ENCODE peak calls at places on chromosome 18, in five cellular contexts. One of them, this sample, is unnamed.

GRCh38 chr18:21345851-21346250 is 103.8 kb downstream of the GREB1L start:
- DNase-seq in heart left ventricle: no peak
- DNase-seq in endothelial cell of umbilical vein: no peak
- DNase-seq in right lobe of liver: no peak
- DNase-seq in GM12892: no peak
- DNase-seq in this sample: no peak

GRCh38 chr18:22330508-22330907 is 87.2 kb downstream of the CTAGE1 start:
- DNase-seq in heart left ventricle: no peak
- DNase-seq in endothelial cell of umbilical vein: no peak
- DNase-seq in right lobe of liver: no peak
- DNase-seq in GM12892: no peak
- DNase-seq in this sample: no peak

GRCh38 chr18:48428494-48429177 is 19.5 kb upstream of the ZBTB7C start:
- DNase-seq in heart left ventricle: peak; percentile 45
- DNase-seq in endothelial cell of umbilical vein: no peak
- DNase-seq in right lobe of liver: no peak
- DNase-seq in GM12892: no peak
- DNase-seq in this sample: no peak

GRCh38 chr18:48022531-48023330 is 92.3 kb upstream of the SMAD2 start:
- DNase-seq in heart left ventricle: no peak
- DNase-seq in endothelial cell of umbilical vein: peak; percentile 64
- DNase-seq in right lobe of liver: no peak
- DNase-seq in GM12892: peak; percentile 31
- DNase-seq in this sample: peak; percentile 39

GRCh38 chr18:9000736-9001135 is 101.8 kb upstream of the NDUFV2 start:
- DNase-seq in heart left ventricle: no peak
- DNase-seq in endothelial cell of umbilical vein: no peak
- DNase-seq in right lobe of liver: no peak
- DNase-seq in GM12892: no peak
- DNase-seq in this sample: no peak

GRCh38 chr18:1573732-1574131 is 669.1 kb downstream of the ADCYAP1 start:
- DNase-seq in heart left ventricle: no peak
- DNase-seq in endothelial cell of umbilical vein: peak; percentile 19
- DNase-seq in right lobe of liver: no peak
- DNase-seq in GM12892: no peak
- DNase-seq in this sample: no peak

GRCh38 chr18:32438173-32438572 is 32.5 kb downstream of the GAREM1 start:
- DNase-seq in heart left ventricle: peak; percentile 88
- DNase-seq in endothelial cell of umbilical vein: no peak
- DNase-seq in right lobe of liver: peak; percentile 27
- DNase-seq in GM12892: no peak
- DNase-seq in this sample: no peak

GRCh38 chr18:31451625-31452024 is 4.1 kb downstream of the DSG3 start:
- DNase-seq in heart left ventricle: no peak
- DNase-seq in endothelial cell of umbilical vein: no peak
- DNase-seq in right lobe of liver: no peak
- DNase-seq in GM12892: no peak
- DNase-seq in this sample: no peak

GRCh38 chr18:62183578-62184195 is 3.2 kb downstream of the PIGN start:
- DNase-seq in heart left ventricle: no peak
- DNase-seq in endothelial cell of umbilical vein: peak; percentile 79
- DNase-seq in right lobe of liver: no peak
- DNase-seq in GM12892: no peak
- DNase-seq in this sample: no peak

GRCh38 chr18:55233850-55234249 is 274.6 kb upstream of the CCDC68 start:
- DNase-seq in heart left ventricle: no peak
- DNase-seq in endothelial cell of umbilical vein: peak; percentile 61
- DNase-seq in right lobe of liver: no peak
- DNase-seq in GM12892: no peak
- DNase-seq in this sample: no peak

GRCh38 chr18:47830772-47831171 is 99.7 kb downstream of the SMAD2 start:
- DNase-seq in heart left ventricle: no peak
- DNase-seq in endothelial cell of umbilical vein: no peak
- DNase-seq in right lobe of liver: no peak
- DNase-seq in GM12892: no peak
- DNase-seq in this sample: no peak

GRCh38 chr18:70377317-70377799 is 88.5 kb downstream of the SOCS6 start:
- DNase-seq in heart left ventricle: no peak
- DNase-seq in endothelial cell of umbilical vein: no peak
- DNase-seq in right lobe of liver: peak; percentile 42
- DNase-seq in GM12892: no peak
- DNase-seq in this sample: no peak

GRCh38 chr18:62767321-62767720 is 52.0 kb downstream of the PHLPP1 start:
- DNase-seq in heart left ventricle: no peak
- DNase-seq in endothelial cell of umbilical vein: no peak
- DNase-seq in right lobe of liver: no peak
- DNase-seq in GM12892: no peak
- DNase-seq in this sample: no peak

GRCh38 chr18:63867368-63867767 is 20.1 kb upstream of the SERPINB2 start:
- DNase-seq in heart left ventricle: no peak
- DNase-seq in endothelial cell of umbilical vein: no peak
- DNase-seq in right lobe of liver: no peak
- DNase-seq in GM12892: no peak
- DNase-seq in this sample: no peak

GRCh38 chr18:9055185-9055584 is 47.3 kb upstream of the NDUFV2 start:
- DNase-seq in heart left ventricle: no peak
- DNase-seq in endothelial cell of umbilical vein: peak; percentile 81
- DNase-seq in right lobe of liver: no peak
- DNase-seq in GM12892: no peak
- DNase-seq in this sample: no peak

GRCh38 chr18:58538604-58539386 is 90.1 kb downstream of the ALPK2 start:
- DNase-seq in heart left ventricle: no peak
- DNase-seq in endothelial cell of umbilical vein: no peak
- DNase-seq in right lobe of liver: peak; percentile 38
- DNase-seq in GM12892: no peak
- DNase-seq in this sample: no peak

GRCh38 chr18:58525517-58525916 is 103.4 kb downstream of the ALPK2 start:
- DNase-seq in heart left ventricle: no peak
- DNase-seq in endothelial cell of umbilical vein: no peak
- DNase-seq in right lobe of liver: no peak
- DNase-seq in GM12892: no peak
- DNase-seq in this sample: no peak

GRCh38 chr18:59593291-59593717 is 103.9 kb downstream of the CCBE1 start:
- DNase-seq in heart left ventricle: no peak
- DNase-seq in endothelial cell of umbilical vein: no peak
- DNase-seq in right lobe of liver: no peak
- DNase-seq in GM12892: no peak
- DNase-seq in this sample: no peak

GRCh38 chr18:55856191-55856590 is 268.2 kb upstream of the TCF4 start:
- DNase-seq in heart left ventricle: no peak
- DNase-seq in endothelial cell of umbilical vein: peak; percentile 64
- DNase-seq in right lobe of liver: no peak
- DNase-seq in GM12892: no peak
- DNase-seq in this sample: no peak

GRCh38 chr18:54130177-54130576 is 94.3 kb downstream of the MBD2 start:
- DNase-seq in heart left ventricle: no peak
- DNase-seq in endothelial cell of umbilical vein: no peak
- DNase-seq in right lobe of liver: no peak
- DNase-seq in GM12892: no peak
- DNase-seq in this sample: no peak

GRCh38 chr18:30566877-30567276 is 475.7 kb downstream of the DSC3 start:
- DNase-seq in heart left ventricle: no peak
- DNase-seq in endothelial cell of umbilical vein: no peak
- DNase-seq in right lobe of liver: no peak
- DNase-seq in GM12892: no peak
- DNase-seq in this sample: no peak

GRCh38 chr18:11951390-11951851 is 29.9 kb upstream of the IMPA2 start:
- DNase-seq in heart left ventricle: no peak
- DNase-seq in endothelial cell of umbilical vein: no peak
- DNase-seq in right lobe of liver: no peak
- DNase-seq in GM12892: no peak
- DNase-seq in this sample: no peak

GRCh38 chr18:11953113-11953512 is 28.2 kb upstream of the IMPA2 start:
- DNase-seq in heart left ventricle: no peak
- DNase-seq in endothelial cell of umbilical vein: no peak
- DNase-seq in right lobe of liver: no peak
- DNase-seq in GM12892: no peak
- DNase-seq in this sample: no peak

GRCh38 chr18:11948852-11949523 is 32.3 kb upstream of the IMPA2 start:
- DNase-seq in heart left ventricle: no peak
- DNase-seq in endothelial cell of umbilical vein: no peak
- DNase-seq in right lobe of liver: no peak
- DNase-seq in GM12892: no peak
- DNase-seq in this sample: no peak

GRCh38 chr18:11947214-11948119 is 33.8 kb upstream of the IMPA2 start:
- DNase-seq in heart left ventricle: peak; percentile 96
- DNase-seq in endothelial cell of umbilical vein: peak; percentile 97
- DNase-seq in right lobe of liver: peak; percentile 93
- DNase-seq in GM12892: peak; percentile 36
- DNase-seq in this sample: peak; percentile 43

GRCh38 chr18:11950824-11951223 is 30.5 kb upstream of the IMPA2 start:
- DNase-seq in heart left ventricle: no peak
- DNase-seq in endothelial cell of umbilical vein: no peak
- DNase-seq in right lobe of liver: no peak
- DNase-seq in GM12892: no peak
- DNase-seq in this sample: no peak
- TF ChIP-seq POLR2A in heart left ventricle: no peak
- TF ChIP-seq POLR2A in endothelial cell of umbilical vein: no peak
- TF ChIP-seq POLR2A in right lobe of liver: no peak
- TF ChIP-seq POLR2A in GM12892: no peak
- TF ChIP-seq POLR2A in this sample: no peak

DNA sequence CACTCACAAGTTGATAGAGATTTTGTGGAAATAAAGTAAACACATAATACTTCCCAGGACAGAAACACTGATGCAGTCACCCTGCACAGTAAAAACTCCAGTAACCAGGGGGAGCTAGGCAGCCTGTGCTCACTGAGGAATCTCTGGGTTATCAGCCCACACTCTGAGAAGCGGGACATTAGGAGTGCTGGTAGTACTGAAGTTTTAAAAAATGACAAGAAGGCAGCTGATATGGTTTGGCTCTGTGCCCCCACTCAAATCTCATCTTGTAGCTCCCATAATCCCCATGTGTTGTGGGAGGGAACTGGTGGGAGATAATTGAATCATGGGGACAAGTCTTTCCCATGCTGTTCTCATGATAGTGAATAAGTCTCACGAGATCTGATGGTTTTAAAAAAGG is 31.4 kb downstream of the KCTD1 start:
- DNase-seq in heart left ventricle: no peak
- DNase-seq in endothelial cell of umbilical vein: no peak
- DNase-seq in right lobe of liver: no peak
- DNase-seq in GM12892: no peak
- DNase-seq in this sample: no peak
- TF ChIP-seq POLR2A in heart left ventricle: no peak
- TF ChIP-seq POLR2A in endothelial cell of umbilical vein: no peak
- TF ChIP-seq POLR2A in right lobe of liver: no peak
- TF ChIP-seq POLR2A in GM12892: no peak
- TF ChIP-seq POLR2A in this sample: no peak

GRCh38 chr18:35972197-35973000 is at the start of gene RMP24:
- DNase-seq in heart left ventricle: peak; percentile 95
- DNase-seq in endothelial cell of umbilical vein: peak; percentile 89
- DNase-seq in right lobe of liver: peak; percentile 94
- DNase-seq in GM12892: peak; percentile 82
- DNase-seq in this sample: peak; percentile 81
- TF ChIP-seq POLR2A in heart left ventricle: peak; percentile 72
- TF ChIP-seq POLR2A in endothelial cell of umbilical vein: peak; percentile 78
- TF ChIP-seq POLR2A in right lobe of liver: peak; percentile 76
- TF ChIP-seq POLR2A in GM12892: peak; percentile 92
- TF ChIP-seq POLR2A in this sample: peak; percentile 78

DNA sequence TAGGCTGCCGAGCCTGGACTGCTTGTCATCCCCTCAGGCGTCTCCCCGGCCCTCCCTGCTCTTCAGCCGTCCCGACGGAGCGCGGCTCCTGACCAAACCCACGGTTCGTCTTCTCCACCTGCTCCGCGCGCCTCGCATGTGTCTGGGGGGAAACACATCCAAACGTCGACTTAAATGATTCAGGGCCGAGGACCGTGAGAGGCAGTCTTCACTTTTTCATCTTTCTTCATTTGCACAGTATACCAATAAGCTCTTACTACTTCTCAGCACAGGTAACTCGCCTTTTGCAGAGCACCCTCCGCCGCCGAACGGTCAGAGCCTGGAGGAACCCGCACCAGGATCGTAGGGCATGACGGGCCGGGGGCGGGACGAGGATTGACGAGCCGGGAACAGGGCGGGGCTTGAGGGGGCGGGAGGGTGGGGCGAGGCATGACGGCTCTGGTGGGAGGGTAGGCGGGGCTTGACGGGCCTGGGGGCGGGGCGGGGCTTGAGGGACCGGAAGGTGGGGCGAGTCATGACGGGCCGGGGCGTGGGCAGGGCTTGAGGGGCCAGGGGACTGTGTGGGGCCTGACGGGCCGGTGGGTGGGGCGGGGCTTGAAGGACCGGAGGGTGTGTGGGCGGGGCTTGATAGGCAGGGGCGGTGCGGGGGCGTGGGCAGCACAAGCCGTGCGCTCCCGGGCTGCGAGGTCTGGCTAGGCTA is at the start of gene SEH1L:
- DNase-seq in heart left ventricle: peak; percentile 100
- DNase-seq in endothelial cell of umbilical vein: peak; percentile 98
- DNase-seq in right lobe of liver: peak; percentile 100
- DNase-seq in GM12892: peak; percentile 93
- DNase-seq in this sample: peak; percentile 95
- TF ChIP-seq POLR2A in heart left ventricle: no peak
- TF ChIP-seq POLR2A in endothelial cell of umbilical vein: no peak
- TF ChIP-seq POLR2A in right lobe of liver: peak; percentile 72
- TF ChIP-seq POLR2A in GM12892: no peak
- TF ChIP-seq POLR2A in this sample: no peak

GRCh38 chr18:3604260-3604625 is 154.3 kb downstream of the TGIF1 start:
- DNase-seq in heart left ventricle: no peak
- DNase-seq in endothelial cell of umbilical vein: no peak
- DNase-seq in right lobe of liver: no peak
- DNase-seq in GM12892: no peak
- DNase-seq in this sample: no peak
- TF ChIP-seq POLR2A in heart left ventricle: no peak
- TF ChIP-seq POLR2A in endothelial cell of umbilical vein: peak; percentile 32
- TF ChIP-seq POLR2A in right lobe of liver: no peak
- TF ChIP-seq POLR2A in GM12892: no peak
- TF ChIP-seq POLR2A in this sample: no peak

GRCh38 chr18:23503038-23503966 is at the start of gene RMC1:
- DNase-seq in heart left ventricle: peak; percentile 97
- DNase-seq in endothelial cell of umbilical vein: peak; percentile 92
- DNase-seq in right lobe of liver: peak; percentile 98
- DNase-seq in GM12892: peak; percentile 81
- DNase-seq in this sample: peak; percentile 83
- TF ChIP-seq POLR2A in heart left ventricle: peak; percentile 87
- TF ChIP-seq POLR2A in endothelial cell of umbilical vein: peak; percentile 88
- TF ChIP-seq POLR2A in right lobe of liver: peak; percentile 90
- TF ChIP-seq POLR2A in GM12892: peak; percentile 91
- TF ChIP-seq POLR2A in this sample: peak; percentile 88

DNA sequence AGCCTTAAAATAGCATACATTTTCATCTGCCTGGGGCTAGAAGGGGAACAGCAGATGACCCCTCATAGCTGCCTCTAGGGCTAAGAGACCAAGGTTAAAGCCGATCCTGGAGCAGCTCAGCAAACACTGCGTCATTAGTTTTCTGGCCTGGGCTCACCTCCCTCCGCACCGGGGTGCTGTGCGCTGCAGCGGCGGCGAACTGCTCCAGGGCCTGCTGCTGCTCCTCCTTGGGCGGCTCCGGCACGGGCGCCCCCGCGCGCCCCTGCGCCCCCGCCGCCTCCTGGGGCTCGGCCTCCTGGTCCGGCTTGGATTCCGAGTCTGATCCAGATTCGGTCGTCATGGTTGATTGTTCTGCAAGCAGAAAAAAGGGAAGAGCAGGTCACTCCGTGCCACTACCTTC is 55.0 kb downstream of the EPB41L3 start:
- DNase-seq in heart left ventricle: no peak
- DNase-seq in endothelial cell of umbilical vein: no peak
- DNase-seq in right lobe of liver: no peak
- DNase-seq in GM12892: no peak
- DNase-seq in this sample: no peak
- TF ChIP-seq POLR2A in heart left ventricle: no peak
- TF ChIP-seq POLR2A in endothelial cell of umbilical vein: no peak
- TF ChIP-seq POLR2A in right lobe of liver: no peak
- TF ChIP-seq POLR2A in GM12892: no peak
- TF ChIP-seq POLR2A in this sample: no peak

This sample was measured in GM12891.